ENCODE peak calls at places on chromosome X, in ten cellular contexts. A, E, C, X, L, T, Q, M, Z and I are unnamed samples.

GRCh38 chrX:117429511-117429910 is 687.1 kb downstream of the KLHL13 start:
- DNase-seq in T (no peak), E (no peak), C (no peak), A (no peak), X (no peak), L (no peak), M (no peak), Z (no peak), Q (no peak), I (no peak)

GRCh38 chrX:150575415-150575814 is 7.0 kb downstream of the MTM1 start:
- DNase-seq in M (peak), A (peak), X (no peak), C (no peak), T (peak), E (peak), Z (no peak), L (no peak), Q (peak), I (no peak)

GRCh38 chrX:125394449-125394848 is 74.8 kb downstream of the TEX13C start:
- DNase-seq in C (no peak), X (no peak), L (no peak), T (no peak), A (no peak), Q (no peak), Z (no peak), E (no peak), M (no peak), I (no peak)

GRCh38 chrX:66731398-66731797 is 92.5 kb upstream of the EDA2R start:
- DNase-seq in M (peak), A (peak), X (no peak), L (peak), Q (peak), C (no peak), T (peak), Z (no peak), E (no peak), I (no peak)

GRCh38 chrX:54042609-54043010 is 1.7 kb downstream of the PHF8 start:
- DNase-seq in E (no peak), X (peak), T (peak), Z (peak), M (peak), A (peak), Q (peak), C (no peak), L (peak), I (no peak)

GRCh38 chrX:24838624-24839023 is 144.9 kb downstream of the POLA1 start:
- DNase-seq in Q (peak), E (peak), M (peak), C (no peak), X (no peak), T (peak), L (no peak), Z (no peak), A (peak), I (no peak)

GRCh38 chrX:101986571-101986970 is 54.7 kb upstream of the ZMAT1 start:
- DNase-seq in Q (no peak), Z (no peak), A (no peak), L (no peak), E (no peak), T (peak), M (peak), X (no peak), C (no peak), I (no peak)

GRCh38 chrX:36898301-36898700 is 109.9 kb upstream of the FAM47C start:
- DNase-seq in M (peak), E (no peak), Z (no peak), X (no peak), L (no peak), C (no peak), A (peak), Q (peak), T (no peak), I (no peak)

GRCh38 chrX:45172890-45173289 is 27.8 kb downstream of the DIPK2B start:
- DNase-seq in Z (no peak), T (peak), Q (peak), L (no peak), A (peak), M (peak), X (no peak), C (no peak), E (no peak), I (no peak)

GRCh38 chrX:118497180-118497814 is 1.7 kb downstream of the DOCK11 start:
- DNase-seq in A (no peak), M (no peak), T (no peak), X (no peak), C (peak), E (peak), L (no peak), Q (no peak), Z (no peak), I (no peak)

GRCh38 chrX:31166416-31166815 is 94.6 kb upstream of the FTHL17 start:
- DNase-seq in A (peak), L (no peak), Z (no peak), X (no peak), T (no peak), M (peak), Q (peak), C (no peak), E (no peak), I (no peak)

GRCh38 chrX:33741807-33742206 is 390.3 kb downstream of the FAM47A start:
- DNase-seq in Z (no peak), E (no peak), M (no peak), L (no peak), C (no peak), X (no peak), A (no peak), Q (no peak), T (no peak), I (no peak)

GRCh38 chrX:43349363-43349762 is 306.7 kb upstream of the MAOA start:
- DNase-seq in C (no peak), X (no peak), E (no peak), Q (peak), T (peak), M (peak), L (no peak), A (peak), Z (no peak), I (no peak)

GRCh38 chrX:131397891-131398290 is 108.8 kb upstream of the IGSF1 start:
- DNase-seq in E (no peak), A (no peak), L (no peak), M (no peak), C (no peak), Q (no peak), Z (no peak), X (no peak), T (no peak), I (no peak)

GRCh38 chrX:30910124-30910860 is 21.2 kb upstream of the TAB3 start:
- DNase-seq in X (no peak), E (no peak), C (peak), Q (peak), A (peak), T (peak), M (peak), Z (no peak), L (no peak), I (no peak)

GRCh38 chrX:39859991-39860861 is 237.5 kb downstream of the BCOR start:
- DNase-seq in Z (no peak), L (no peak), C (peak), A (peak), X (no peak), E (peak), T (peak), Q (peak), M (peak), I (no peak)

GRCh38 chrX:63250253-63250868 is 100.8 kb downstream of the SPIN4 start:
- DNase-seq in Q (peak), Z (no peak), M (peak), L (peak), E (peak), T (peak), X (no peak), A (peak), C (no peak), I (peak)

GRCh38 chrX:30931920-30932319 is 42.9 kb upstream of the TAB3 start:
- DNase-seq in E (no peak), Q (no peak), T (no peak), M (no peak), X (no peak), Z (no peak), C (no peak), L (no peak), A (no peak), I (no peak)

GRCh38 chrX:71558920-71559319 is 19.3 kb upstream of the GCNA start:
- DNase-seq in X (no peak), A (no peak), Q (no peak), E (no peak), L (no peak), C (no peak), Z (no peak), M (no peak), T (no peak), I (no peak)

GRCh38 chrX:123878177-123878576 is 18.3 kb downstream of the XIAP start:
- DNase-seq in M (peak), X (no peak), C (peak), Z (no peak), E (no peak), L (no peak), T (peak), Q (peak), A (peak), I (no peak)

GRCh38 chrX:95893632-95894031 is 791.0 kb upstream of the DIAPH2 start:
- DNase-seq in C (no peak), Q (peak), A (peak), Z (no peak), M (peak), E (no peak), T (no peak), L (no peak), X (no peak), I (no peak)

GRCh38 chrX:11757729-11758399 is at the start of gene MSL3:
- DNase-seq in T (peak), L (peak), Q (peak), C (peak), E (peak), X (peak), M (peak), Z (peak), A (peak), I (no peak)

GRCh38 chrX:139933904-139934303 is 1.1 kb upstream of the ATP11C start:
- DNase-seq in C (no peak), Z (no peak), E (no peak), T (no peak), M (no peak), Q (no peak), X (no peak), L (no peak), A (no peak), I (no peak)

GRCh38 chrX:115894087-115894486 is 276.5 kb upstream of the AGTR2 start:
- DNase-seq in T (peak), L (no peak), E (no peak), Q (peak), Z (no peak), X (peak), M (peak), A (peak), C (no peak), I (no peak)

GRCh38 chrX:153592966-153593688 is 5.8 kb downstream of the CCNQ start:
- DNase-seq in X (peak), C (no peak), M (no peak), T (no peak), Z (peak), A (no peak), Q (no peak), E (no peak), L (no peak), I (no peak)